ENCODE peak calls at places on chromosome 1, in five cellular contexts. O is GM23338, Q is K562, N is GM12878, F is H1. H is an unnamed sample.

GRCh38 chr1:27099904-27100796 is 54.8 kb downstream of the SLC9A1 start:
- DNase-seq in O (peak; percentile 53), Q (peak; percentile 80), N (no peak), F (no peak), H (no peak)

GRCh38 chr1:5990913-5991783 is 1.1 kb downstream of the NPHP4 start:
- DNase-seq in O (peak; percentile 72), Q (peak; percentile 79), N (no peak), F (no peak), H (no peak)

GRCh38 chr1:10646347-10646861 is 150.0 kb downstream of the CASZ1 start:
- DNase-seq in O (peak; percentile 43), Q (peak; percentile 63), N (no peak), F (no peak), H (no peak)

GRCh38 chr1:101816262-101816661 is 180.5 kb downstream of the OLFM3 start:
- DNase-seq in O (no peak), Q (no peak), N (no peak), F (no peak), H (no peak)

GRCh38 chr1:24266398-24266941 is 52.7 kb upstream of the GRHL3 start:
- DNase-seq in O (no peak), Q (no peak), N (no peak), F (no peak), H (peak; percentile 14)

GRCh38 chr1:94281361-94282142 is 44.2 kb upstream of the ARHGAP29 start:
- DNase-seq in O (no peak), Q (no peak), N (no peak), F (no peak), H (no peak)

GRCh38 chr1:233614743-233615521 is 1.0 kb downstream of the KCNK1 start:
- DNase-seq in O (peak; percentile 37), Q (no peak), N (no peak), F (no peak), H (no peak)

GRCh38 chr1:156709031-156709430 is 3.6 kb upstream of the CRABP2 start:
- DNase-seq in O (no peak), Q (no peak), N (no peak), F (no peak), H (no peak)

GRCh38 chr1:118504231-118504644 is 319.2 kb upstream of the SPAG17 start:
- DNase-seq in O (peak; percentile 43), Q (no peak), N (no peak), F (no peak), H (no peak)

GRCh38 chr1:184075040-184076029 is 23.8 kb downstream of the TSEN15 start:
- DNase-seq in O (peak; percentile 73), Q (peak; percentile 41), N (no peak), F (no peak), H (peak; percentile 57)

GRCh38 chr1:155729031-155729898 is 40.4 kb downstream of the DAP3 start:
- DNase-seq in O (peak; percentile 93), Q (peak; percentile 18), N (no peak), F (peak; percentile 19), H (peak; percentile 76)

GRCh38 chr1:85692730-85693314 is 15.4 kb downstream of the ZNHIT6 start:
- DNase-seq in O (peak; percentile 36), Q (no peak), N (no peak), F (no peak), H (peak; percentile 37)

GRCh38 chr1:150192012-150192411 is 42.3 kb downstream of the PLEKHO1 start:
- DNase-seq in O (no peak), Q (no peak), N (no peak), F (no peak), H (no peak)

GRCh38 chr1:16386454-16387113 is 19.5 kb downstream of the SZRD1 start:
- DNase-seq in O (no peak), Q (no peak), N (no peak), F (no peak), H (peak; percentile 29)

GRCh38 chr1:159076753-159077656 is at the start of gene AIM2:
- DNase-seq in O (no peak), Q (peak; percentile 76), N (peak; percentile 97), F (no peak), H (no peak)

GRCh38 chr1:24186031-24186710 is 918 bp downstream of the IFNLR1 start:
- DNase-seq in O (no peak), Q (no peak), N (no peak), F (no peak), H (no peak)

GRCh38 chr1:222824641-222825040 is 9.8 kb downstream of the DISP1 start:
- DNase-seq in O (no peak), Q (no peak), N (no peak), F (no peak), H (no peak)

GRCh38 chr1:167795810-167796740 is 74.3 kb downstream of the MPZL1 start:
- DNase-seq in O (peak; percentile 56), Q (no peak), N (no peak), F (no peak), H (no peak)

GRCh38 chr1:235074335-235075120 is 54.1 kb downstream of the TOMM20 start:
- DNase-seq in O (peak; percentile 20), Q (no peak), N (no peak), F (no peak), H (peak; percentile 75)

GRCh38 chr1:203206116-203206687 is 19.7 kb upstream of the CHI3L1 start:
- DNase-seq in O (no peak), Q (no peak), N (no peak), F (no peak), H (no peak)

GRCh38 chr1:66274634-66275033 is 259.3 kb upstream of the SGIP1 start:
- DNase-seq in O (no peak), Q (no peak), N (no peak), F (no peak), H (no peak)

GRCh38 chr1:229758101-229759036 is 132.3 kb downstream of the URB2 start:
- DNase-seq in O (no peak), Q (no peak), N (no peak), F (no peak), H (no peak)

GRCh38 chr1:167500283-167500860 is 18.0 kb downstream of the CD247 start:
- DNase-seq in O (no peak), Q (no peak), N (peak; percentile 25), F (no peak), H (no peak)

GRCh38 chr1:222844108-222844779 is 29.4 kb downstream of the DISP1 start:
- DNase-seq in O (peak; percentile 56), Q (no peak), N (no peak), F (no peak), H (no peak)

GRCh38 chr1:209884665-209885117 is 53.3 kb upstream of the SYT14 start:
- DNase-seq in O (no peak), Q (peak; percentile 52), N (peak; percentile 11), F (no peak), H (peak; percentile 16)

GRCh38 chr1:55848906-55849305 is 633.7 kb upstream of the USP24 start:
- DNase-seq in O (peak; percentile 68), Q (no peak), N (no peak), F (peak; percentile 21), H (no peak)
- TF ChIP-seq CREB1 in O (no peak), Q (no peak), N (no peak), F (no peak), H (no peak)

DNA sequence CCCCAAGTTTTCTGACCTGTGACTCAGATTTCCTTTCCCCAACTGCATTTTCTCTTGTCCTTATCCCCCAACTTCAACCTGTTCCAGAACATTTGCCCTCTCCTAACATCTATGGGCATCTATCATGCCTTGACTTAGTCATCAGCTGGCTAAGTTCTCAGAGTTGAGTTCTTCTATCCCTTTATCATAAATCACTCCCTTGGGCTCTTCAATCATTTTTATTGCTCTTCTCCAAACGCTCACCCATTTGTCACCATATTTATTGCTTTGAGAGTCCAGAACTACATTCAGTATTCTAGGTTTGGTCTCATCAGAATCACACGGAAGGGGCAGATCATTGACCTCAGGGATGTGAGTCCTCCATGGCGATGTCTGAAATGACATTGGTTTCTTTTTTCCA is 151.2 kb downstream of the ASTN1 start:
- DNase-seq in O (no peak), Q (no peak), N (no peak), F (no peak), H (no peak)
- TF ChIP-seq CREB1 in O (no peak), Q (no peak), N (no peak), F (no peak), H (no peak)

GRCh38 chr1:98342556-98342955 is 319.0 kb upstream of the SNX7 start:
- DNase-seq in O (no peak), Q (no peak), N (no peak), F (no peak), H (no peak)

GRCh38 chr1:98344726-98345125 is 316.8 kb upstream of the SNX7 start:
- DNase-seq in O (no peak), Q (no peak), N (no peak), F (no peak), H (no peak)

GRCh38 chr1:98336472-98337118 is 324.9 kb upstream of the SNX7 start:
- DNase-seq in O (peak; percentile 34), Q (no peak), N (no peak), F (no peak), H (no peak)

DNA sequence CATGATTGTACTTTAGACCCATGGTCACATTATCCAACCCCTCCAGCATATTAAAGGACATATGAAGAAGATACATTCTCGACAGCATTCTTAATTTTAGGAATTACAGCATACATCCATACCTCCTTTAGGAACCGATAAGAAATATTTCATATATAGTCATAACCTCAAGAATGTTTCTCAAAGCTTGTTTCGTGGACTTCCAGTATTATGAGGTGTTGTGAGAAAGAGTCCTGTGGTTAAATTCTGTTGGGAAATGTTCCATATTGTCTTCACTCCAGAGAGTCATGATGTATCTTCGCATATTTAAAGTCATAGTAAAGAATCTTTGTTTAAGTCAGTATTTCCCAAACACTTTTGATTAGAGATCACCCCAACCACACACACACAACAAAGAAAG is 321.0 kb upstream of the SNX7 start:
- DNase-seq in O (no peak), Q (no peak), N (no peak), F (no peak), H (no peak)
- TF ChIP-seq CREB1 in O (no peak), Q (no peak), N (no peak), F (no peak), H (no peak)

GRCh38 chr1:202090994-202091393 is 31.7 kb upstream of the GPR37L1 start:
- DNase-seq in O (peak; percentile 33), Q (no peak), N (no peak), F (no peak), H (peak; percentile 45)

GRCh38 chr1:202084791-202085681 is 37.7 kb upstream of the GPR37L1 start:
- DNase-seq in O (peak; percentile 32), Q (peak; percentile 34), N (no peak), F (no peak), H (peak; percentile 99)

GRCh38 chr1:202085682-202086373 is 36.9 kb upstream of the GPR37L1 start:
- DNase-seq in O (peak; percentile 60), Q (peak; percentile 7), N (no peak), F (no peak), H (peak; percentile 99)

GRCh38 chr1:202088216-202088615 is 34.5 kb upstream of the GPR37L1 start:
- DNase-seq in O (no peak), Q (no peak), N (no peak), F (no peak), H (no peak)

DNA sequence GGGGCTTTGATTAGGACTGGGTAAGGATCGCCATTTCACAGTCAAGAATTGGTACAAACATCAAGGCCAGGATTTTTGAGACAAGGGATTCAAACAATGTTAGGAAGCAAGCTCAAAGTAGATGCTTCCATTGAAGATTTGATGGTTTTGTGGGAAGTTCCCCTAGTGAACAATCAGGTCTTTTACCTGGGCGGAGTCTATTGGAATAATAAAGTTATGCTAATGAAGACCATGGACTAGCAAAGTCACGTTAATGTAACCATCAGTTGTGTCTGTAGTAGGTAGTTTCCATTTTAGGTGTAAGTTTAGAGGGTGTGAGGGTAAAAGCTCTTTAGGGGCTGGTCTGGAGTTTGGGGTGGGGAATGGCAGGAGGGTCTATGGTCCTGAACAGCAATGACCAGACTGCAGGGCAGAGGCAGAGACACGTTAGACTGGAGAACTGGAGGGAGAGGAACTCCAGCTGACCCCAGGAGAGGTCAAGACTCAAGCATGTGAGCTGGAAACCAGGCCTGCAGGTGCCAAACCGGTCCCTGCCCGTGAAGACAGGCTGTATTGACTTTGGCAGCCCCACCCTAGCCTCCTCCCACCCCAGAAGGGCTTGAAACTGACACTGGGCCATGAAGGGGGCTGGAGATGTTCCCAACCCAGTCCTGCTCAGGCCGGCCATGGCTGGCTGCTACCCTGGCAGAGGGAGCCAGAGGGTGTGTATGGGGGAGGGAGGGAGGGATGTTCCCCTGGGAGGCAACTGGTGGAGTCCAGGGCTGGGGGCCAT is 36.0 kb upstream of the GPR37L1 start:
- DNase-seq in O (peak; percentile 62), Q (peak; percentile 12), N (no peak), F (no peak), H (no peak)
- TF ChIP-seq CREB1 in O (no peak), Q (no peak), N (no peak), F (no peak), H (no peak)

H was measured in HepG2.